ENCODE peak calls at places on chromosome X, in eight cellular contexts. One of them, this sample, is unnamed.

GRCh38 chrX:53266175-53266574 is 15.2 kb downstream of the IQSEC2 start:
- DNase-seq in AG09319: no peak
- DNase-seq in WTC11: no peak
- DNase-seq in LoVo: no peak
- DNase-seq in left ventricle myocardium inferior: no peak
- DNase-seq in NCI-H1092: no peak
- DNase-seq in stimulated activated effector memory CD8-positive, alpha-beta T cell treated with anti-CD3 and anti-CD28 coated beads, Interleukin-12 subunit alpha, Interleukin-12 subunit beta, amount 100 ng/mL, for 72 hours: no peak
- DNase-seq in NCI-H460: no peak
- DNase-seq in this sample: no peak

GRCh38 chrX:135639066-135639815 is 74.2 kb upstream of the CT45A1 start:
- DNase-seq in left ventricle myocardium inferior: no peak
- DNase-seq in WTC11: no peak
- DNase-seq in stimulated activated effector memory CD8-positive, alpha-beta T cell treated with anti-CD3 and anti-CD28 coated beads, Interleukin-12 subunit alpha, Interleukin-12 subunit beta, amount 100 ng/mL, for 72 hours: no peak
- DNase-seq in LoVo: no peak
- DNase-seq in NCI-H1092: no peak
- DNase-seq in NCI-H460: no peak
- DNase-seq in AG09319: no peak
- DNase-seq in this sample: no peak

GRCh38 chrX:142998447-142999208 is 27.1 kb upstream of the SPANXN4 start:
- DNase-seq in AG09319: no peak
- DNase-seq in stimulated activated effector memory CD8-positive, alpha-beta T cell treated with anti-CD3 and anti-CD28 coated beads, Interleukin-12 subunit alpha, Interleukin-12 subunit beta, amount 100 ng/mL, for 72 hours: no peak
- DNase-seq in WTC11: no peak
- DNase-seq in NCI-H1092: no peak
- DNase-seq in LoVo: no peak
- DNase-seq in left ventricle myocardium inferior: no peak
- DNase-seq in NCI-H460: peak
- DNase-seq in this sample: no peak

GRCh38 chrX:48714573-48714972 is 18.0 kb downstream of the SUV39H1 start:
- DNase-seq in NCI-H1092: no peak
- DNase-seq in AG09319: no peak
- DNase-seq in WTC11: no peak
- DNase-seq in LoVo: no peak
- DNase-seq in stimulated activated effector memory CD8-positive, alpha-beta T cell treated with anti-CD3 and anti-CD28 coated beads, Interleukin-12 subunit alpha, Interleukin-12 subunit beta, amount 100 ng/mL, for 72 hours: no peak
- DNase-seq in NCI-H460: no peak
- DNase-seq in left ventricle myocardium inferior: no peak
- DNase-seq in this sample: no peak

GRCh38 chrX:34404386-34405070 is 252.6 kb downstream of the TMEM47 start:
- DNase-seq in WTC11: no peak
- DNase-seq in stimulated activated effector memory CD8-positive, alpha-beta T cell treated with anti-CD3 and anti-CD28 coated beads, Interleukin-12 subunit alpha, Interleukin-12 subunit beta, amount 100 ng/mL, for 72 hours: no peak
- DNase-seq in AG09319: no peak
- DNase-seq in NCI-H1092: no peak
- DNase-seq in NCI-H460: no peak
- DNase-seq in LoVo: peak
- DNase-seq in left ventricle myocardium inferior: no peak
- DNase-seq in this sample: no peak

GRCh38 chrX:28591542-28591941 is 4.3 kb downstream of the IL1RAPL1 start:
- DNase-seq in left ventricle myocardium inferior: no peak
- DNase-seq in AG09319: no peak
- DNase-seq in NCI-H460: no peak
- DNase-seq in NCI-H1092: no peak
- DNase-seq in WTC11: no peak
- DNase-seq in stimulated activated effector memory CD8-positive, alpha-beta T cell treated with anti-CD3 and anti-CD28 coated beads, Interleukin-12 subunit alpha, Interleukin-12 subunit beta, amount 100 ng/mL, for 72 hours: no peak
- DNase-seq in LoVo: no peak
- DNase-seq in this sample: no peak

GRCh38 chrX:109856974-109857373 is 123.9 kb upstream of the ACSL4 start:
- DNase-seq in stimulated activated effector memory CD8-positive, alpha-beta T cell treated with anti-CD3 and anti-CD28 coated beads, Interleukin-12 subunit alpha, Interleukin-12 subunit beta, amount 100 ng/mL, for 72 hours: no peak
- DNase-seq in AG09319: no peak
- DNase-seq in NCI-H1092: no peak
- DNase-seq in left ventricle myocardium inferior: no peak
- DNase-seq in WTC11: no peak
- DNase-seq in LoVo: no peak
- DNase-seq in NCI-H460: peak
- DNase-seq in this sample: peak

GRCh38 chrX:106612403-106612789 is 618 bp downstream of the RADX start:
- DNase-seq in AG09319: no peak
- DNase-seq in NCI-H1092: no peak
- DNase-seq in WTC11: no peak
- DNase-seq in NCI-H460: no peak
- DNase-seq in stimulated activated effector memory CD8-positive, alpha-beta T cell treated with anti-CD3 and anti-CD28 coated beads, Interleukin-12 subunit alpha, Interleukin-12 subunit beta, amount 100 ng/mL, for 72 hours: no peak
- DNase-seq in LoVo: peak
- DNase-seq in left ventricle myocardium inferior: no peak
- DNase-seq in this sample: peak

GRCh38 chrX:119008122-119008744 is 33.8 kb downstream of the LONRF3 start:
- DNase-seq in NCI-H1092: no peak
- DNase-seq in NCI-H460: peak
- DNase-seq in left ventricle myocardium inferior: no peak
- DNase-seq in WTC11: peak
- DNase-seq in AG09319: no peak
- DNase-seq in stimulated activated effector memory CD8-positive, alpha-beta T cell treated with anti-CD3 and anti-CD28 coated beads, Interleukin-12 subunit alpha, Interleukin-12 subunit beta, amount 100 ng/mL, for 72 hours: no peak
- DNase-seq in LoVo: no peak
- DNase-seq in this sample: peak

GRCh38 chrX:471239-471638 is 84.5 kb upstream of the PPP2R3B start:
- DNase-seq in AG09319: no peak
- DNase-seq in NCI-H460: no peak
- DNase-seq in WTC11: no peak
- DNase-seq in LoVo: no peak
- DNase-seq in stimulated activated effector memory CD8-positive, alpha-beta T cell treated with anti-CD3 and anti-CD28 coated beads, Interleukin-12 subunit alpha, Interleukin-12 subunit beta, amount 100 ng/mL, for 72 hours: no peak
- DNase-seq in left ventricle myocardium inferior: no peak
- DNase-seq in NCI-H1092: no peak
- DNase-seq in this sample: no peak

GRCh38 chrX:1618689-1619088 is 3.8 kb downstream of the ASMT start:
- DNase-seq in AG09319: no peak
- DNase-seq in LoVo: no peak
- DNase-seq in stimulated activated effector memory CD8-positive, alpha-beta T cell treated with anti-CD3 and anti-CD28 coated beads, Interleukin-12 subunit alpha, Interleukin-12 subunit beta, amount 100 ng/mL, for 72 hours: no peak
- DNase-seq in NCI-H1092: no peak
- DNase-seq in left ventricle myocardium inferior: no peak
- DNase-seq in WTC11: peak
- DNase-seq in NCI-H460: no peak
- DNase-seq in this sample: no peak

GRCh38 chrX:138748480-138748879 is 37.0 kb upstream of the FGF13 start:
- DNase-seq in LoVo: no peak
- DNase-seq in stimulated activated effector memory CD8-positive, alpha-beta T cell treated with anti-CD3 and anti-CD28 coated beads, Interleukin-12 subunit alpha, Interleukin-12 subunit beta, amount 100 ng/mL, for 72 hours: no peak
- DNase-seq in left ventricle myocardium inferior: no peak
- DNase-seq in NCI-H460: peak
- DNase-seq in AG09319: no peak
- DNase-seq in WTC11: no peak
- DNase-seq in NCI-H1092: no peak
- DNase-seq in this sample: no peak

GRCh38 chrX:63506320-63506719 is 155.2 kb upstream of the SPIN4 start:
- DNase-seq in NCI-H1092: peak
- DNase-seq in NCI-H460: peak
- DNase-seq in AG09319: peak
- DNase-seq in left ventricle myocardium inferior: no peak
- DNase-seq in WTC11: no peak
- DNase-seq in LoVo: no peak
- DNase-seq in stimulated activated effector memory CD8-positive, alpha-beta T cell treated with anti-CD3 and anti-CD28 coated beads, Interleukin-12 subunit alpha, Interleukin-12 subunit beta, amount 100 ng/mL, for 72 hours: no peak
- DNase-seq in this sample: peak